ENCODE peak calls at places on chromosomes 6 and 20, in four cellular contexts. J, X, M and Y are unnamed samples.

GRCh38 chr6:12748815-12749521 is 32.4 kb downstream of the PHACTR1 start:
- DNase-seq in X (no peak), J (peak), M (no peak), Y (no peak)

GRCh38 chr20:4108495-4109306 is 93.3 kb upstream of the RNF24 start:
- DNase-seq in J (peak), M (peak), X (peak), Y (peak)

GRCh38 chr6:149140137-149140909 is 177.2 kb upstream of the TAB2 start:
- DNase-seq in M (no peak), X (peak), J (no peak), Y (no peak)

GRCh38 chr6:1786455-1787108 is 176.9 kb downstream of the FOXC1 start:
- DNase-seq in M (no peak), J (no peak), X (no peak), Y (no peak)

GRCh38 chr6:168905451-168906090 is 348.1 kb downstream of the THBS2 start:
- DNase-seq in J (no peak), M (peak), X (no peak), Y (no peak)

GRCh38 chr6:64732888-64733287 is 974.1 kb downstream of the EYS start:
- DNase-seq in J (no peak), M (peak), X (no peak), Y (no peak)

GRCh38 chr20:34943808-34944568 is 11.6 kb downstream of the GSS start:
- DNase-seq in M (peak), J (no peak), X (no peak), Y (no peak)

GRCh38 chr20:54126809-54127655 is 46.8 kb downstream of the CYP24A1 start:
- DNase-seq in M (no peak), X (no peak), J (no peak), Y (no peak)

GRCh38 chr6:92541457-92542060 is 877.8 kb downstream of the EPHA7 start:
- DNase-seq in X (no peak), M (no peak), J (no peak), Y (no peak)